ENCODE peak calls at places on chromosome 14, in four cellular contexts. One of them, this sample, is unnamed. For H3K36me3, the result is how much of the 10 kb centered on the place peaks cover.

GRCh38 chr14:53927171-53927570 is 29.5 kb downstream of the BMP4 start:
- DNase-seq in brain microvascular endothelial cell: peak
- DNase-seq in left ventricle myocardium inferior: no peak
- DNase-seq in uterus: no peak
- DNase-seq in this sample: no peak

GRCh38 chr14:71466251-71466650 is 466.0 kb upstream of the RGS6 start:
- DNase-seq in uterus: no peak
- DNase-seq in left ventricle myocardium inferior: no peak
- DNase-seq in brain microvascular endothelial cell: no peak
- DNase-seq in this sample: no peak

GRCh38 chr14:60922050-60922449 is 58.8 kb downstream of the TRMT5 start:
- DNase-seq in uterus: no peak
- DNase-seq in left ventricle myocardium inferior: no peak
- DNase-seq in brain microvascular endothelial cell: no peak
- DNase-seq in this sample: no peak

GRCh38 chr14:75522224-75522764 is at the start of gene BATF:
- DNase-seq in left ventricle myocardium inferior: no peak
- DNase-seq in uterus: no peak
- DNase-seq in brain microvascular endothelial cell: no peak
- DNase-seq in this sample: no peak

GRCh38 chr14:57818511-57818910 is 47.4 kb downstream of the SLC35F4 start:
- DNase-seq in left ventricle myocardium inferior: no peak
- DNase-seq in uterus: no peak
- DNase-seq in brain microvascular endothelial cell: no peak
- DNase-seq in this sample: no peak

GRCh38 chr14:24249230-24250021 is 7.0 kb upstream of the TINF2 start:
- DNase-seq in brain microvascular endothelial cell: no peak
- DNase-seq in uterus: no peak
- DNase-seq in left ventricle myocardium inferior: no peak
- DNase-seq in this sample: no peak

GRCh38 chr14:56487761-56488160 is 91.8 kb upstream of the TMEM260 start:
- DNase-seq in left ventricle myocardium inferior: no peak
- DNase-seq in brain microvascular endothelial cell: peak
- DNase-seq in uterus: no peak
- DNase-seq in this sample: no peak

GRCh38 chr14:69097974-69098373 is 54.9 kb downstream of the DCAF5 start:
- DNase-seq in left ventricle myocardium inferior: no peak
- DNase-seq in uterus: no peak
- DNase-seq in brain microvascular endothelial cell: no peak
- DNase-seq in this sample: no peak

GRCh38 chr14:60662987-60663386 is 13.7 kb upstream of the SIX1 start:
- DNase-seq in left ventricle myocardium inferior: no peak
- DNase-seq in brain microvascular endothelial cell: no peak
- DNase-seq in uterus: no peak
- DNase-seq in this sample: no peak

GRCh38 chr14:54450535-54450934 is 9.4 kb upstream of the CNIH1 start:
- DNase-seq in uterus: peak
- DNase-seq in brain microvascular endothelial cell: no peak
- DNase-seq in left ventricle myocardium inferior: no peak
- DNase-seq in this sample: no peak

GRCh38 chr14:87899228-87899627 is 93.8 kb downstream of the GALC start:
- DNase-seq in uterus: no peak
- DNase-seq in left ventricle myocardium inferior: no peak
- DNase-seq in brain microvascular endothelial cell: no peak
- DNase-seq in this sample: no peak

GRCh38 chr14:42214981-42215491 is 608.4 kb downstream of the LRFN5 start:
- DNase-seq in left ventricle myocardium inferior: no peak
- DNase-seq in brain microvascular endothelial cell: peak
- DNase-seq in uterus: no peak
- DNase-seq in this sample: no peak

GRCh38 chr14:104983231-104983721 is 2.3 kb upstream of the CLBA1 start:
- DNase-seq in brain microvascular endothelial cell: no peak
- DNase-seq in uterus: no peak
- DNase-seq in left ventricle myocardium inferior: no peak
- DNase-seq in this sample: no peak

GRCh38 chr14:55373784-55374725 is 37.6 kb downstream of the ATG14 start:
- DNase-seq in left ventricle myocardium inferior: no peak
- DNase-seq in brain microvascular endothelial cell: no peak
- DNase-seq in uterus: no peak
- DNase-seq in this sample: no peak

GRCh38 chr14:28609228-28609828 is 157.3 kb upstream of the FOXG1 start:
- DNase-seq in uterus: no peak
- DNase-seq in left ventricle myocardium inferior: no peak
- DNase-seq in brain microvascular endothelial cell: peak
- DNase-seq in this sample: peak

GRCh38 chr14:35331605-35332516 is 39.7 kb downstream of the PSMA6 start:
- DNase-seq in left ventricle myocardium inferior: no peak
- DNase-seq in brain microvascular endothelial cell: peak
- DNase-seq in uterus: no peak
- DNase-seq in this sample: no peak

GRCh38 chr14:78227466-78228077 is 57.4 kb downstream of the NRXN3 start:
- DNase-seq in uterus: no peak
- DNase-seq in left ventricle myocardium inferior: no peak
- DNase-seq in brain microvascular endothelial cell: no peak
- DNase-seq in this sample: no peak

GRCh38 chr14:25017562-25017961 is 32.4 kb downstream of the STXBP6 start:
- DNase-seq in left ventricle myocardium inferior: no peak
- DNase-seq in brain microvascular endothelial cell: no peak
- DNase-seq in uterus: no peak
- DNase-seq in this sample: no peak

GRCh38 chr14:72616811-72617210 is 277.1 kb downstream of the DPF3 start:
- DNase-seq in brain microvascular endothelial cell: no peak
- DNase-seq in left ventricle myocardium inferior: no peak
- DNase-seq in uterus: no peak
- DNase-seq in this sample: no peak

GRCh38 chr14:70905316-70905715 is 1.9 kb upstream of the PCNX1 start:
- DNase-seq in left ventricle myocardium inferior: peak
- DNase-seq in uterus: peak
- DNase-seq in brain microvascular endothelial cell: no peak
- DNase-seq in this sample: peak

GRCh38 chr14:103372552-103373304 is 12.5 kb upstream of the MARK3 start:
- DNase-seq in brain microvascular endothelial cell: peak
- DNase-seq in left ventricle myocardium inferior: no peak
- DNase-seq in uterus: no peak
- DNase-seq in this sample: peak

GRCh38 chr14:18660585-18660922 is 59.6 kb downstream of the OR11H12 start:
- DNase-seq in left ventricle myocardium inferior: no peak
- DNase-seq in uterus: no peak
- DNase-seq in brain microvascular endothelial cell: no peak
- DNase-seq in this sample: no peak

GRCh38 chr14:74682169-74682952 is 30.5 kb downstream of the AREL1 start:
- DNase-seq in left ventricle myocardium inferior: no peak
- DNase-seq in uterus: no peak
- DNase-seq in brain microvascular endothelial cell: no peak
- DNase-seq in this sample: no peak

GRCh38 chr14:52950410-52950897 is 396 bp downstream of the FERMT2 start:
- DNase-seq in uterus: peak
- DNase-seq in brain microvascular endothelial cell: peak
- DNase-seq in left ventricle myocardium inferior: peak
- DNase-seq in this sample: peak

GRCh38 chr14:94969766-94970165 is 187.6 kb downstream of the DICER1 start:
- DNase-seq in brain microvascular endothelial cell: no peak
- DNase-seq in uterus: no peak
- DNase-seq in left ventricle myocardium inferior: no peak
- DNase-seq in this sample: no peak

GRCh38 chr14:106657460-106657859 is 1131.1 kb downstream of the TMEM121 start:
- DNase-seq in brain microvascular endothelial cell: no peak
- DNase-seq in uterus: no peak
- DNase-seq in left ventricle myocardium inferior: no peak
- DNase-seq in this sample: no peak

GRCh38 chr14:72855913-72856312 is 38.0 kb downstream of the DPF3 start:
- DNase-seq in uterus: no peak
- DNase-seq in brain microvascular endothelial cell: no peak
- DNase-seq in left ventricle myocardium inferior: no peak
- DNase-seq in this sample: no peak

GRCh38 chr14:88481794-88482193 is 73.0 kb downstream of the PTPN21 start:
- DNase-seq in brain microvascular endothelial cell: no peak
- DNase-seq in uterus: no peak
- DNase-seq in left ventricle myocardium inferior: no peak
- DNase-seq in this sample: no peak

GRCh38 chr14:101591121-101591520 is 29.8 kb downstream of the DIO3 start:
- DNase-seq in brain microvascular endothelial cell: no peak
- DNase-seq in left ventricle myocardium inferior: no peak
- DNase-seq in uterus: no peak
- DNase-seq in this sample: no peak

GRCh38 chr14:95024380-95024779 is 132.9 kb downstream of the DICER1 start:
- DNase-seq in left ventricle myocardium inferior: no peak
- DNase-seq in uterus: no peak
- DNase-seq in brain microvascular endothelial cell: no peak
- DNase-seq in this sample: no peak

GRCh38 chr14:47507866-47508265 is 167.5 kb downstream of the MDGA2 start:
- DNase-seq in uterus: no peak
- DNase-seq in left ventricle myocardium inferior: no peak
- DNase-seq in brain microvascular endothelial cell: no peak
- DNase-seq in this sample: no peak

GRCh38 chr14:86654558-86655184 is 1124.7 kb downstream of the FLRT2 start:
- DNase-seq in left ventricle myocardium inferior: peak
- DNase-seq in uterus: peak
- DNase-seq in brain microvascular endothelial cell: peak
- DNase-seq in this sample: peak

GRCh38 chr14:105857816-105858675 is 331.7 kb downstream of the TMEM121 start:
- DNase-seq in left ventricle myocardium inferior: peak
- DNase-seq in brain microvascular endothelial cell: no peak
- DNase-seq in uterus: peak
- DNase-seq in this sample: peak

GRCh38 chr14:49971156-49972141 is 78.6 kb downstream of the ARF6 start:
- DNase-seq in uterus: no peak
- DNase-seq in left ventricle myocardium inferior: no peak
- DNase-seq in brain microvascular endothelial cell: no peak
- DNase-seq in this sample: no peak

GRCh38 chr14:49969961-49970360 is 77.1 kb downstream of the ARF6 start:
- DNase-seq in brain microvascular endothelial cell: no peak
- DNase-seq in uterus: no peak
- DNase-seq in left ventricle myocardium inferior: no peak
- DNase-seq in this sample: no peak

GRCh38 chr14:49972199-49972671 is 79.4 kb downstream of the ARF6 start:
- DNase-seq in left ventricle myocardium inferior: no peak
- DNase-seq in uterus: peak
- DNase-seq in brain microvascular endothelial cell: no peak
- DNase-seq in this sample: no peak

GRCh38 chr14:49972840-49973239 is 80.0 kb downstream of the ARF6 start:
- DNase-seq in brain microvascular endothelial cell: peak
- DNase-seq in left ventricle myocardium inferior: no peak
- DNase-seq in uterus: peak
- DNase-seq in this sample: no peak

GRCh38 chr14:49970474-49971147 is 77.7 kb downstream of the ARF6 start:
- DNase-seq in brain microvascular endothelial cell: peak
- DNase-seq in left ventricle myocardium inferior: no peak
- DNase-seq in uterus: no peak
- DNase-seq in this sample: no peak
- H3K4me3 ChIP-seq in brain microvascular endothelial cell: no peak
- H3K4me3 ChIP-seq in left ventricle myocardium inferior: no peak
- H3K4me3 ChIP-seq in uterus: no peak
- H3K4me3 ChIP-seq in this sample: no peak

GRCh38 chr14:99211410-99211809 is 60.6 kb downstream of the BCL11B start:
- DNase-seq in brain microvascular endothelial cell: no peak
- DNase-seq in left ventricle myocardium inferior: no peak
- DNase-seq in uterus: no peak
- DNase-seq in this sample: no peak

GRCh38 chr14:99212646-99213045 is 59.4 kb downstream of the BCL11B start:
- DNase-seq in left ventricle myocardium inferior: no peak
- DNase-seq in uterus: no peak
- DNase-seq in brain microvascular endothelial cell: no peak
- DNase-seq in this sample: no peak

GRCh38 chr14:99213101-99213500 is 58.9 kb downstream of the BCL11B start:
- DNase-seq in uterus: no peak
- DNase-seq in brain microvascular endothelial cell: no peak
- DNase-seq in left ventricle myocardium inferior: no peak
- DNase-seq in this sample: no peak

GRCh38 chr14:99213603-99214002 is 58.4 kb downstream of the BCL11B start:
- DNase-seq in left ventricle myocardium inferior: no peak
- DNase-seq in brain microvascular endothelial cell: no peak
- DNase-seq in uterus: no peak
- DNase-seq in this sample: no peak

DNA sequence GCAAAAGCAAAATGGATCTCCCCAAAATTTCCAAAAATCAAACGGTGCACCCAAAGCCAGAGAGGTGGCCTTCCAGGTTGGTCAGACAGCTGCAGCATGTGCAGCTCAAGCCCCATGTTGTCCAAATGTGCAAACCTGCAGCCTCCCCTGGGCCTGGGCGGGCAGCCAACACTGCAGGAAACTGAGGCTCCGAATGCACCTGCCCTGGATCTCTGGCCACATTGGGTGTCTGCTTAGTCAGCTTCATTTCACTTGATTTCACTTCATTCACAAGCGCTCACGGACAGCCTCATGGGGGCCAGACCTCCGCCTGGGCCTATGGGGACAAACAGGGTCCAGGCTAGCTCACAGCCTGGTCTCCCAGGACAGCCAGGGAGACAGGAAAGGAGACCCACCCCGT is 59.8 kb downstream of the BCL11B start:
- DNase-seq in uterus: no peak
- DNase-seq in left ventricle myocardium inferior: no peak
- DNase-seq in brain microvascular endothelial cell: no peak
- DNase-seq in this sample: no peak
- H3K36me3 ChIP-seq in uterus: under half
- H3K36me3 ChIP-seq in left ventricle myocardium inferior: under half
- H3K36me3 ChIP-seq in brain microvascular endothelial cell: under half
- H3K36me3 ChIP-seq in this sample: under half

GRCh38 chr14:31203414-31203742 is 4.2 kb downstream of the HECTD1 start:
- DNase-seq in left ventricle myocardium inferior: no peak
- DNase-seq in uterus: no peak
- DNase-seq in brain microvascular endothelial cell: no peak
- DNase-seq in this sample: no peak

GRCh38 chr14:31196839-31197477 is 10.6 kb downstream of the HECTD1 start:
- DNase-seq in left ventricle myocardium inferior: no peak
- DNase-seq in uterus: no peak
- DNase-seq in brain microvascular endothelial cell: no peak
- DNase-seq in this sample: no peak

GRCh38 chr14:31204593-31205534 is 2.7 kb downstream of the HECTD1 start:
- DNase-seq in uterus: no peak
- DNase-seq in brain microvascular endothelial cell: no peak
- DNase-seq in left ventricle myocardium inferior: no peak
- DNase-seq in this sample: no peak

GRCh38 chr14:31197671-31198070 is 9.9 kb downstream of the HECTD1 start:
- DNase-seq in left ventricle myocardium inferior: no peak
- DNase-seq in uterus: no peak
- DNase-seq in brain microvascular endothelial cell: no peak
- DNase-seq in this sample: no peak

DNA sequence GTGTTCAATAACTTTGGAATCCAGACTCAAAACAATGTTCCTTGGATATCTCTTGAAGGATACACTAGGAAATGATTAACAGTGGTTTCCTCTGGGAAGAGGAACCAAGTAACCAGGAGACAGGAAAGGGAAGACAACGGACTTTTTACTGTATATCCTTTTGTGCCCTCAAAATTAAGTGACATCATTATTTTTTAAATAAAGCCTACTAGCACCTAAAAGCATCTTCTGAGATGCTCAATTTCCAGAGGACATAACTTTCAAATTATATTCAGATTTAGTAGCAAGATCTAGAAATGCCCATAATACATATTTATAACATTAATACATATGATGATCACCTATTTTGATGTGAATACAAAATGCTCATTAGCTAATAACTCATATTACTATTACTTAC is 6.5 kb downstream of the HECTD1 start:
- DNase-seq in uterus: no peak
- DNase-seq in left ventricle myocardium inferior: no peak
- DNase-seq in brain microvascular endothelial cell: no peak
- DNase-seq in this sample: no peak
- H3K4me3 ChIP-seq in uterus: no peak
- H3K4me3 ChIP-seq in left ventricle myocardium inferior: no peak
- H3K4me3 ChIP-seq in brain microvascular endothelial cell: no peak
- H3K4me3 ChIP-seq in this sample: no peak

GRCh38 chr14:90784621-90785270 is 31.5 kb downstream of the TTC7B start:
- DNase-seq in uterus: no peak
- DNase-seq in left ventricle myocardium inferior: no peak
- DNase-seq in brain microvascular endothelial cell: no peak
- DNase-seq in this sample: no peak
- H3K36me3 ChIP-seq in uterus: under half
- H3K36me3 ChIP-seq in left ventricle myocardium inferior: half or more
- H3K36me3 ChIP-seq in brain microvascular endothelial cell: under half
- H3K36me3 ChIP-seq in this sample: under half